ENCODE peak calls at places on chromosomes 3 and 15, in seven cellular contexts. One of them, this sample, is unnamed. For H3K4me1, the result is how much of the 10 kb centered on the place peaks cover.

GRCh38 chr15:95538693-95539092 is 791.8 kb upstream of the NR2F2 start:
- DNase-seq in right cardiac atrium: no peak
- DNase-seq in esophagus squamous epithelium: no peak
- DNase-seq in sigmoid colon: no peak
- DNase-seq in tibial artery: no peak
- DNase-seq in psoas muscle: no peak
- DNase-seq in ovary: no peak
- DNase-seq in this sample: no peak

GRCh38 chr15:49990835-49991540 is 128.0 kb downstream of the ATP8B4 start:
- DNase-seq in sigmoid colon: no peak
- DNase-seq in esophagus squamous epithelium: no peak
- DNase-seq in psoas muscle: no peak
- DNase-seq in right cardiac atrium: no peak
- DNase-seq in ovary: no peak
- DNase-seq in tibial artery: no peak
- DNase-seq in this sample: no peak

GRCh38 chr15:89654847-89655805 is at the start of gene KIF7:
- DNase-seq in tibial artery: no peak
- DNase-seq in esophagus squamous epithelium: no peak
- DNase-seq in ovary: peak
- DNase-seq in sigmoid colon: peak
- DNase-seq in psoas muscle: no peak
- DNase-seq in right cardiac atrium: no peak
- DNase-seq in this sample: peak

GRCh38 chr15:41205315-41205714 is 25.2 kb downstream of the EXD1 start:
- DNase-seq in esophagus squamous epithelium: no peak
- DNase-seq in sigmoid colon: no peak
- DNase-seq in psoas muscle: no peak
- DNase-seq in tibial artery: no peak
- DNase-seq in ovary: no peak
- DNase-seq in right cardiac atrium: no peak
- DNase-seq in this sample: no peak

GRCh38 chr15:37040072-37040742 is 60.1 kb downstream of the MEIS2 start:
- DNase-seq in tibial artery: no peak
- DNase-seq in sigmoid colon: no peak
- DNase-seq in ovary: no peak
- DNase-seq in psoas muscle: no peak
- DNase-seq in right cardiac atrium: no peak
- DNase-seq in esophagus squamous epithelium: no peak
- DNase-seq in this sample: no peak

GRCh38 chr3:171654809-171655208 is 155.5 kb downstream of the PLD1 start:
- DNase-seq in esophagus squamous epithelium: no peak
- DNase-seq in ovary: peak
- DNase-seq in tibial artery: peak
- DNase-seq in psoas muscle: peak
- DNase-seq in right cardiac atrium: peak
- DNase-seq in sigmoid colon: peak
- DNase-seq in this sample: peak

GRCh38 chr3:15875016-15875689 is 77.4 kb upstream of the ANKRD28 start:
- DNase-seq in ovary: no peak
- DNase-seq in psoas muscle: no peak
- DNase-seq in tibial artery: no peak
- DNase-seq in right cardiac atrium: no peak
- DNase-seq in sigmoid colon: no peak
- DNase-seq in esophagus squamous epithelium: no peak
- DNase-seq in this sample: no peak

GRCh38 chr3:89571298-89571697 is 463.9 kb downstream of the EPHA3 start:
- DNase-seq in tibial artery: no peak
- DNase-seq in sigmoid colon: no peak
- DNase-seq in ovary: no peak
- DNase-seq in right cardiac atrium: peak
- DNase-seq in esophagus squamous epithelium: no peak
- DNase-seq in psoas muscle: no peak
- DNase-seq in this sample: no peak

GRCh38 chr3:192831111-192831644 is 86.5 kb downstream of the MB21D2 start:
- DNase-seq in ovary: no peak
- DNase-seq in tibial artery: no peak
- DNase-seq in esophagus squamous epithelium: no peak
- DNase-seq in psoas muscle: no peak
- DNase-seq in right cardiac atrium: no peak
- DNase-seq in sigmoid colon: no peak
- DNase-seq in this sample: no peak

GRCh38 chr3:96491868-96492267 is 322.5 kb upstream of the EPHA6 start:
- DNase-seq in right cardiac atrium: no peak
- DNase-seq in sigmoid colon: no peak
- DNase-seq in esophagus squamous epithelium: no peak
- DNase-seq in ovary: no peak
- DNase-seq in psoas muscle: no peak
- DNase-seq in tibial artery: no peak
- DNase-seq in this sample: no peak

GRCh38 chr3:126621627-126622345 is 33.1 kb downstream of the TXNRD3 start:
- DNase-seq in right cardiac atrium: no peak
- DNase-seq in ovary: no peak
- DNase-seq in tibial artery: no peak
- DNase-seq in esophagus squamous epithelium: no peak
- DNase-seq in psoas muscle: no peak
- DNase-seq in sigmoid colon: no peak
- DNase-seq in this sample: no peak

GRCh38 chr15:64961013-64961412 is 28.7 kb downstream of the SPG21 start:
- DNase-seq in sigmoid colon: no peak
- DNase-seq in right cardiac atrium: no peak
- DNase-seq in tibial artery: no peak
- DNase-seq in psoas muscle: no peak
- DNase-seq in ovary: no peak
- DNase-seq in esophagus squamous epithelium: no peak
- DNase-seq in this sample: no peak
- H3K4me3 ChIP-seq in sigmoid colon: no peak
- H3K4me3 ChIP-seq in right cardiac atrium: no peak
- H3K4me3 ChIP-seq in tibial artery: no peak
- H3K4me3 ChIP-seq in psoas muscle: no peak
- H3K4me3 ChIP-seq in ovary: no peak
- H3K4me3 ChIP-seq in esophagus squamous epithelium: no peak
- H3K4me3 ChIP-seq in this sample: no peak

GRCh38 chr3:42115946-42116345 is 24.8 kb downstream of the TRAK1 start:
- DNase-seq in right cardiac atrium: no peak
- DNase-seq in esophagus squamous epithelium: no peak
- DNase-seq in tibial artery: peak
- DNase-seq in psoas muscle: no peak
- DNase-seq in sigmoid colon: no peak
- DNase-seq in ovary: no peak
- DNase-seq in this sample: no peak
- H3K4me1 ChIP-seq in right cardiac atrium: under half
- H3K4me1 ChIP-seq in esophagus squamous epithelium: half or more
- H3K4me1 ChIP-seq in tibial artery: under half
- H3K4me1 ChIP-seq in psoas muscle: half or more
- H3K4me1 ChIP-seq in sigmoid colon: under half
- H3K4me1 ChIP-seq in ovary: under half
- H3K4me1 ChIP-seq in this sample: under half

GRCh38 chr3:184584001-184584891 is 22.7 kb downstream of the EPHB3 start:
- DNase-seq in ovary: peak
- DNase-seq in tibial artery: no peak
- DNase-seq in sigmoid colon: no peak
- DNase-seq in psoas muscle: peak
- DNase-seq in right cardiac atrium: no peak
- DNase-seq in esophagus squamous epithelium: no peak
- DNase-seq in this sample: no peak
- H3K4me3 ChIP-seq in ovary: peak
- H3K4me3 ChIP-seq in tibial artery: peak
- H3K4me3 ChIP-seq in sigmoid colon: peak
- H3K4me3 ChIP-seq in psoas muscle: peak
- H3K4me3 ChIP-seq in right cardiac atrium: peak
- H3K4me3 ChIP-seq in esophagus squamous epithelium: peak
- H3K4me3 ChIP-seq in this sample: peak

GRCh38 chr3:58038675-58039302 is 30.6 kb downstream of the FLNB start:
- DNase-seq in ovary: no peak
- DNase-seq in esophagus squamous epithelium: no peak
- DNase-seq in tibial artery: no peak
- DNase-seq in right cardiac atrium: no peak
- DNase-seq in psoas muscle: no peak
- DNase-seq in sigmoid colon: peak
- DNase-seq in this sample: peak

GRCh38 chr3:58034738-58035511 is 26.7 kb downstream of the FLNB start:
- DNase-seq in psoas muscle: no peak
- DNase-seq in esophagus squamous epithelium: no peak
- DNase-seq in sigmoid colon: peak
- DNase-seq in right cardiac atrium: no peak
- DNase-seq in tibial artery: no peak
- DNase-seq in ovary: no peak
- DNase-seq in this sample: no peak

GRCh38 chr3:58037141-58037910 is 29.1 kb downstream of the FLNB start:
- DNase-seq in sigmoid colon: no peak
- DNase-seq in right cardiac atrium: no peak
- DNase-seq in esophagus squamous epithelium: no peak
- DNase-seq in tibial artery: no peak
- DNase-seq in psoas muscle: no peak
- DNase-seq in ovary: no peak
- DNase-seq in this sample: no peak

GRCh38 chr3:58035512-58035867 is 27.3 kb downstream of the FLNB start:
- DNase-seq in esophagus squamous epithelium: no peak
- DNase-seq in tibial artery: no peak
- DNase-seq in right cardiac atrium: no peak
- DNase-seq in ovary: no peak
- DNase-seq in psoas muscle: no peak
- DNase-seq in sigmoid colon: no peak
- DNase-seq in this sample: no peak

GRCh38 chr3:58036287-58037032 is 28.2 kb downstream of the FLNB start:
- DNase-seq in ovary: no peak
- DNase-seq in esophagus squamous epithelium: no peak
- DNase-seq in sigmoid colon: no peak
- DNase-seq in tibial artery: no peak
- DNase-seq in right cardiac atrium: no peak
- DNase-seq in psoas muscle: no peak
- DNase-seq in this sample: no peak
- H3K4me1 ChIP-seq in ovary: under half
- H3K4me1 ChIP-seq in esophagus squamous epithelium: half or more
- H3K4me1 ChIP-seq in sigmoid colon: half or more
- H3K4me1 ChIP-seq in tibial artery: under half
- H3K4me1 ChIP-seq in right cardiac atrium: under half
- H3K4me1 ChIP-seq in psoas muscle: under half
- H3K4me1 ChIP-seq in this sample: under half

GRCh38 chr15:45628136-45628535 is 6.7 kb upstream of the SQOR start:
- DNase-seq in right cardiac atrium: no peak
- DNase-seq in esophagus squamous epithelium: no peak
- DNase-seq in psoas muscle: no peak
- DNase-seq in ovary: no peak
- DNase-seq in sigmoid colon: no peak
- DNase-seq in tibial artery: no peak
- DNase-seq in this sample: no peak
- H3K4me3 ChIP-seq in right cardiac atrium: no peak
- H3K4me3 ChIP-seq in esophagus squamous epithelium: no peak
- H3K4me3 ChIP-seq in psoas muscle: no peak
- H3K4me3 ChIP-seq in ovary: no peak
- H3K4me3 ChIP-seq in sigmoid colon: no peak
- H3K4me3 ChIP-seq in tibial artery: no peak
- H3K4me3 ChIP-seq in this sample: no peak

DNA sequence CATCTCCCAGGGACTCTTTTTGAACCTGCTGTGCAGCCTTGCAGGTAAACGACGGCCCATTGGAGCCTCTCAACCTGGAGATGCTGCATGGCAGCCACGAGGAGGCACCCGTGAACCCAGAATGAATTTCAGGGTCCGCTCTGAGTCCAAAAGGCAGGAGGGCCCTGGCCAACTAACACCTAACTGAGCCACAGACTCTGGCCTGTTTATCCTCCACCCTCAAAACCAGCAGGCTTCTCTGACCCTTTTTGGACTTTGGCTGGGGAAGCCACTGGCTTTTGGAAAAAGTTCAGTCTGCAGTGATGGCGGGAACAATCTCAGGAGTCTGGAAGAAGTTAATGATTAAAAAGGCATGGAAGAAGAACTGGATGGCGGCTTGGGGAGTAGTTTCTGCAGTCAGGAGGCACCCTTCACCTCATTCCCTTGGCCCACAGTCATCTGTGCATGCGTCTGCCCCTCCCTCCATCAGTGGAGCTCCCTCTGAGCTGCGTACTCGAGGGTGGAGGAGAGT is 4.1 kb downstream of the PXYLP1 start:
- DNase-seq in tibial artery: no peak
- DNase-seq in right cardiac atrium: no peak
- DNase-seq in esophagus squamous epithelium: no peak
- DNase-seq in sigmoid colon: no peak
- DNase-seq in ovary: no peak
- DNase-seq in psoas muscle: no peak
- DNase-seq in this sample: no peak
- H3K4me1 ChIP-seq in tibial artery: under half
- H3K4me1 ChIP-seq in right cardiac atrium: under half
- H3K4me1 ChIP-seq in esophagus squamous epithelium: under half
- H3K4me1 ChIP-seq in sigmoid colon: under half
- H3K4me1 ChIP-seq in ovary: under half
- H3K4me1 ChIP-seq in psoas muscle: under half
- H3K4me1 ChIP-seq in this sample: under half